ENCODE peak calls at places on chromosomes 1 and 21, in ten cellular contexts. N is NCI-H2081; A is iris pigment epithelial cell; S is H9; I is RCC 7860; C is cardiac muscle cell; X is AG10803; F is non-pigmented ciliary epithelial cell; D is T-helper 1 cell; B is naive thymus-derived CD8-positive, alpha-beta T cell. U is an unnamed sample.

GRCh38 chr1:159800177-159800935 is 1.8 kb upstream of the FCRL6 start:
- DNase-seq in N (no peak), A (no peak), S (no peak), I (no peak), C (no peak), X (no peak), F (no peak), D (peak; percentile 48), B (peak; percentile 35), U (no peak)

GRCh38 chr1:25041869-25042268 is 111.8 kb upstream of the RUNX3 start:
- DNase-seq in N (no peak), A (no peak), S (no peak), I (no peak), C (no peak), X (no peak), F (no peak), D (no peak), B (no peak), U (no peak)

GRCh38 chr1:154812911-154813816 is 56.9 kb downstream of the KCNN3 start:
- DNase-seq in N (peak; percentile 62), A (peak; percentile 42), S (peak; percentile 66), I (no peak), C (peak; percentile 44), X (no peak), F (no peak), D (no peak), B (no peak), U (no peak)

GRCh38 chr1:232553809-232554208 is 76.1 kb downstream of the SIPA1L2 start:
- DNase-seq in N (no peak), A (peak; percentile 66), S (no peak), I (no peak), C (peak; percentile 18), X (peak; percentile 48), F (no peak), D (no peak), B (no peak), U (no peak)

GRCh38 chr1:155880856-155881255 is 21.5 kb downstream of the SYT11 start:
- DNase-seq in N (no peak), A (no peak), S (no peak), I (no peak), C (no peak), X (no peak), F (no peak), D (no peak), B (no peak), U (no peak)

GRCh38 chr1:111907321-111907720 is 82.1 kb downstream of the KCND3 start:
- DNase-seq in N (no peak), A (no peak), S (no peak), I (no peak), C (no peak), X (no peak), F (no peak), D (peak; percentile 17), B (no peak), U (no peak)

GRCh38 chr1:176773038-176773437 is 310.1 kb downstream of the PAPPA2 start:
- DNase-seq in N (no peak), A (no peak), S (no peak), I (no peak), C (no peak), X (no peak), F (no peak), D (no peak), B (no peak), U (no peak)

GRCh38 chr1:211551628-211552465 is 27.1 kb downstream of the SLC30A1 start:
- DNase-seq in N (no peak), A (peak; percentile 94), S (no peak), I (no peak), C (peak; percentile 92), X (peak; percentile 43), F (peak; percentile 60), D (no peak), B (no peak), U (no peak)

GRCh38 chr21:45465105-45465504 is 60.1 kb downstream of the COL18A1 start:
- DNase-seq in N (no peak), A (no peak), S (no peak), I (no peak), C (no peak), X (no peak), F (no peak), D (no peak), B (no peak), U (no peak)

GRCh38 chr1:164356511-164356910 is 202.5 kb upstream of the PBX1 start:
- DNase-seq in N (no peak), A (no peak), S (no peak), I (no peak), C (no peak), X (no peak), F (no peak), D (no peak), B (no peak), U (no peak)

GRCh38 chr1:184297244-184297750 is 89.5 kb upstream of the C1orf21 start:
- DNase-seq in N (no peak), A (peak; percentile 17), S (no peak), I (no peak), C (no peak), X (no peak), F (no peak), D (no peak), B (no peak), U (no peak)

GRCh38 chr1:180926164-180926981 is 13.7 kb downstream of the KIAA1614 start:
- DNase-seq in N (peak; percentile 93), A (peak; percentile 28), S (no peak), I (no peak), C (peak; percentile 83), X (peak; percentile 34), F (no peak), D (no peak), B (no peak), U (no peak)

GRCh38 chr1:222928212-222928611 is 113.4 kb downstream of the DISP1 start:
- DNase-seq in N (peak; percentile 71), A (peak; percentile 76), S (peak; percentile 87), I (no peak), C (peak; percentile 73), X (peak; percentile 23), F (no peak), D (no peak), B (no peak), U (no peak)

GRCh38 chr1:236603896-236604217 is 459 bp downstream of the HEATR1 start:
- DNase-seq in N (peak; percentile 6), A (peak; percentile 48), S (no peak), I (no peak), C (peak; percentile 41), X (peak; percentile 15), F (no peak), D (no peak), B (no peak), U (peak; percentile 73)

GRCh38 chr1:29122662-29122986 is 1.1 kb downstream of the TMEM200B start:
- DNase-seq in N (no peak), A (peak; percentile 63), S (no peak), I (peak; percentile 34), C (peak; percentile 89), X (peak; percentile 86), F (no peak), D (no peak), B (no peak), U (no peak)

U was measured in RKO.